ENCODE peak calls at places on chromosomes 16 and 17, in four cellular contexts. Z is AG04450, J is AG04449, O is pancreas. A is an unnamed sample.
A peak's percentile ranks its signal among the peaks of the same experiment; 100 is the strongest.

GRCh38 chr16:29962344-29962994 is 590 bp downstream of the TMEM219 start:
- DNase-seq in Z (peak; percentile 4), J (no peak), O (no peak), A (no peak)

GRCh38 chr17:72122336-72122667 is 1.5 kb downstream of the SOX9 start:
- DNase-seq in Z (no peak), J (no peak), O (no peak), A (no peak)

GRCh38 chr16:89048087-89048729 is 45.4 kb upstream of the ACSF3 start:
- DNase-seq in Z (no peak), J (no peak), O (no peak), A (no peak)

GRCh38 chr17:67280279-67280678 is 35.3 kb upstream of the HELZ start:
- DNase-seq in Z (no peak), J (no peak), O (no peak), A (no peak)

GRCh38 chr16:29230671-29231091 is 175.8 kb downstream of the NPIPB11 start:
- DNase-seq in Z (peak; percentile 16), J (no peak), O (no peak), A (no peak)

GRCh38 chr16:14509675-14510132 is 120.4 kb downstream of the PARN start:
- DNase-seq in Z (no peak), J (no peak), O (no peak), A (no peak)

GRCh38 chr17:33651631-33652030 is 358.5 kb upstream of the ASIC2 start:
- DNase-seq in Z (no peak), J (no peak), O (no peak), A (no peak)

GRCh38 chr16:9437115-9437514 is 345.7 kb downstream of the HAPSTR1 start:
- DNase-seq in Z (no peak), J (no peak), O (no peak), A (no peak)

GRCh38 chr17:27573971-27574525 is 56.9 kb upstream of the LGALS9 start:
- DNase-seq in Z (no peak), J (no peak), O (no peak), A (no peak)

GRCh38 chr17:77322284-77322533 is 181.4 kb downstream of the SEC14L1 start:
- DNase-seq in Z (no peak), J (no peak), O (no peak), A (no peak)

GRCh38 chr17:77634710-77635109 is 323.8 kb upstream of the TNRC6C start:
- DNase-seq in Z (no peak), J (no peak), O (no peak), A (no peak)

GRCh38 chr16:88924834-88925539 is 52.0 kb downstream of the CBFA2T3 start:
- DNase-seq in Z (peak; percentile 20), J (peak; percentile 42), O (peak; percentile 77), A (peak; percentile 64)

GRCh38 chr17:81166033-81166472 is at the start of gene AATK:
- DNase-seq in Z (no peak), J (no peak), O (no peak), A (no peak)

GRCh38 chr17:44362964-44363612 is 565 bp downstream of the FAM171A2 start:
- DNase-seq in Z (no peak), J (no peak), O (no peak), A (no peak)

GRCh38 chr16:53901396-53901795 is 197.4 kb downstream of the FTO start:
- DNase-seq in Z (no peak), J (no peak), O (no peak), A (no peak)